ENCODE peak calls at places on chromosome 3, in ten cellular contexts. N is HCT116, X is endothelial cell of umbilical vein, Z is A549, R is lower leg skin, M is adrenal gland, A is gastrocnemius medialis, D is right lobe of liver, C is tibial nerve, B is sigmoid colon. K is an unnamed sample.

GRCh38 chr3:138397983-138398382 is 36.4 kb upstream of the ESYT3 start:
- DNase-seq in N (no peak), X (no peak), Z (no peak), R (no peak), M (no peak), A (no peak), D (no peak), C (no peak), B (no peak), K (no peak)

GRCh38 chr3:182683335-182684257 is 109.7 kb upstream of the ATP11B start:
- DNase-seq in N (peak), X (peak), Z (peak), R (peak), M (peak), A (peak), D (no peak), C (peak), B (no peak), K (peak)

GRCh38 chr3:80496452-80496851 is 728.7 kb upstream of the ROBO1 start:
- DNase-seq in N (no peak), X (no peak), Z (no peak), R (no peak), M (no peak), A (no peak), D (no peak), C (no peak), B (no peak), K (no peak)

GRCh38 chr3:149970716-149971402 is at the start of gene PFN2:
- DNase-seq in N (peak), X (peak), Z (peak), R (no peak), M (peak), A (peak), D (peak), C (peak), B (peak), K (peak)

GRCh38 chr3:32460031-32460749 is 42.5 kb downstream of the CMTM6 start:
- DNase-seq in N (no peak), X (peak), Z (no peak), R (no peak), M (no peak), A (no peak), D (no peak), C (no peak), B (no peak), K (no peak)

GRCh38 chr3:104198136-104198535 is 1168.6 kb upstream of the ALCAM start:
- DNase-seq in N (no peak), X (no peak), Z (no peak), R (no peak), M (no peak), A (no peak), D (no peak), C (no peak), B (no peak), K (no peak)

GRCh38 chr3:52430416-52430810 is 14.5 kb downstream of the SEMA3G start:
- DNase-seq in N (no peak), X (no peak), Z (no peak), R (no peak), M (peak), A (peak), D (no peak), C (no peak), B (peak), K (no peak)

GRCh38 chr3:24237971-24238767 is 256.5 kb downstream of the THRB start:
- DNase-seq in N (peak), X (peak), Z (peak), R (peak), M (peak), A (peak), D (no peak), C (no peak), B (no peak), K (peak)

GRCh38 chr3:181700168-181701087 is 11.3 kb upstream of the SOX2 start:
- DNase-seq in N (peak), X (peak), Z (peak), R (no peak), M (peak), A (no peak), D (no peak), C (no peak), B (no peak), K (peak)

GRCh38 chr3:133362539-133362938 is 37.3 kb upstream of the BFSP2 start:
- DNase-seq in N (no peak), X (no peak), Z (no peak), R (no peak), M (no peak), A (no peak), D (no peak), C (no peak), B (no peak), K (no peak)
- TF ChIP-seq POLR2A in N (no peak), X (no peak), Z (no peak), R (no peak), M (no peak), A (no peak), D (no peak), C (no peak), B (no peak), K (no peak)

DNA sequence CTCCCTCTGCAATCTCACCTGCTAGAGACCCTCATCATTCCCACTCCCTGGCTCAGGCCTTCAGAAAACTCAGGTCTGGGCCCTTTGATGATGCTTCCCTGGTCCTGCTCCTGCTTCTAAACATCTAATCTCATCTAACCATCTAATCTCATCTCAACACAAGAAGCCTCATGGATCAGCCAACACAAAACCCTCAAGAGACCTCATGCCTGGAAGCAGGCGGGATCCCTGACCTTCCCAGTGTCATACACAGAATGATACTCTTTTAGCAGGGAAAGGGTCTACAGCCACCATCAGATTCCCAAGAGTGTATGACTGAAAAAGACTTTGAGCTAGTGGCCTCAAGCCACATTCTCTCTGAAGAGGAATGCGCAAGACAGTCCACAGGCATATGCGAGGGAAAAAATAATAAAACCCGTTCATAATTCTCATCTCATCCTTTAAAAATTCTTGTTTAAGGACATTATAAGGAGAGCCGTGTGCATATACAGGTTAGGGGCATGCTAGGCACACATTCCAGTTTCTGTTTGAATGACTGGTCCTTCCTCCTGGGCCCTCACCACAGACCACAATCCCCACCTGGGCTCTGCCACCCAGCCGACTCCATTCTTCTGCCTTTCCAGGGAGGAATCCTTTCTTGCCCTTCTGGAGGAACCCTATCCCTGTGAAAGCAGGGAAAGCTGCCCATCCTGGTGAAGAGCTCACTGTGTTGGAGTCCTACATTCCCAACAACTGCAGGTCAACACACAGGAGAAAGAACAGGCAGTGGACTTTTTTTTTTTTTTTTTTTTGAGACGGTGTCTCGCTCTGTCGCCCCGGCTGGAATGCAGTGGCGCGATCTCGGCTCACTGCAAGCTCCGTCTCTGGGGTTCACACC is 2.2 kb downstream of the ZXDC start:
- DNase-seq in N (no peak), X (no peak), Z (no peak), R (no peak), M (peak), A (no peak), D (peak), C (no peak), B (no peak), K (no peak)
- TF ChIP-seq POLR2A in N (no peak), X (no peak), Z (no peak), R (no peak), M (no peak), A (no peak), D (no peak), C (no peak), B (no peak), K (no peak)

GRCh38 chr3:128648402-128648801 is 2.2 kb downstream of the RPN1 start:
- DNase-seq in N (no peak), X (no peak), Z (no peak), R (no peak), M (no peak), A (no peak), D (no peak), C (no peak), B (no peak), K (no peak)

GRCh38 chr3:128649264-128649663 is 1.4 kb downstream of the RPN1 start:
- DNase-seq in N (no peak), X (peak), Z (no peak), R (no peak), M (no peak), A (no peak), D (no peak), C (no peak), B (peak), K (no peak)

GRCh38 chr3:128647307-128647706 is 3.3 kb downstream of the RPN1 start:
- DNase-seq in N (no peak), X (no peak), Z (no peak), R (no peak), M (no peak), A (no peak), D (no peak), C (no peak), B (no peak), K (no peak)

DNA sequence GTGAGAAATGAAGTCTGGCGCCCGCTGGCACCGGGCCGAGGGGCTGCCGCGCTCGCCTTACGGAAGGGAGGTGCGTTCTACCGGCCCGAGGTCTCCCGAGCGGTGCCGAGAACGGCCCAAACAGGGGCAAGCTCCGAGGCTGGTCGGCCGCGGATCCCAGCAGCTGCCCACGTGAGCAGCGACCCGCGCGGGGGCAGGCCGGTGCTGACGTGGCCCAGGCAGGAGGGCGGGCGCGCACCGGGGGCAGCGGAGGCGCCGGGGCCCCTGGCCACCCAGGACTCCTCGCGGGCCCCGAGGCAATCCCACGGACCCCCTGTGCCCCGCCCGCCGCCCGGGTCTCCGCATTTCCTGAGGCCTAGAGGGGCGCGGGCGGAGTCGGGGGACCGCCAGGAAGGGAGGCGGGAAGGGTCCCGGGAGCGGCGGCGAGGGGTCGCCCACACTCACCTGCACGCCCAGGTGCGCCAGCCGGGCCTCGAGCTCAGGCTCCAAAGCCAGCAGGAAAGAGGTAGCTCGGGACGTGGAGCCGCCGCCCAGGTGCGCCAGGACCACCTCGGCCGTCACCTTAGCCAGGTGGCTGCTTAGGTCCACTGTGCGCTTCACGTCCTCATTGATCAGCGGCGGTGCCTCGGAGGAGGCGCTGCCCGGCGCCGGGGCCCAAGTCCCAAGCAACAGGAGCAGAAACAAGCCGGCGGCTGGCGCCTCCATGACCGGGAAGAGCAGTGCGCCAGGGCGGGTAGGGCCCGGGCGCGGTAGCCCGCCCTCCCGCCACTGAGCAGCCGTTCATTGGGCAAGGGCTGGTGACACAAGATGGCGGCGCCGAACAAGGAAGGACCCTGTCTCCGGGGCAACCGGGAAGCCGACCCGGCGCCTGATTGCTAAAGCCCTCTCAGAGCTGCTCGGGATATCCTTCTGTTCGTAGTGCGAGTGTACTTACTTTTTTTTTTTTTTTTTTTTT is at the start of gene RPN1:
- DNase-seq in N (peak), X (peak), Z (peak), R (peak), M (peak), A (peak), D (peak), C (peak), B (peak), K (peak)
- TF ChIP-seq POLR2A in N (peak), X (peak), Z (peak), R (no peak), M (peak), A (peak), D (peak), C (peak), B (peak), K (peak)

DNA sequence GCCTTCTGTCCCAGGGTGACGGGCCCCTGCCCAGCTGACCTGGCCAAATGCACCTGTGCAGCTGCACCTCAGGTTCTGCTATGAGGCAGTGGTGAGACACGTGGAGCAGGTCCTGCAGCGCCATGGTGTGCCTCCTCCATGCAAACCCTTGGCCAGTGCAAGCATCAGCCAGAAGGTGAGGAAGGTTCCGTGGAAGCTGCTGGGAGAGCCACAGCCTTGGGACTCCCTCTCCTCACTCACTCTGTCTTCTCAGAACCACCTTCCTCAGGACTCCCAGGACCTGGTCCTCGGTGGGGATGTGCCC is 31.6 kb downstream of the PTPN23 start:
- DNase-seq in N (no peak), X (no peak), Z (no peak), R (no peak), M (no peak), A (no peak), D (no peak), C (no peak), B (no peak), K (no peak)
- TF ChIP-seq POLR2A in N (no peak), X (no peak), Z (no peak), R (no peak), M (no peak), A (no peak), D (no peak), C (no peak), B (no peak), K (no peak)

GRCh38 chr3:11154953-11155325 is 646 bp downstream of the HRH1 start:
- DNase-seq in N (no peak), X (no peak), Z (no peak), R (no peak), M (no peak), A (no peak), D (no peak), C (no peak), B (no peak), K (no peak)
- TF ChIP-seq POLR2A in N (no peak), X (no peak), Z (no peak), R (no peak), M (no peak), A (no peak), D (no peak), C (no peak), B (no peak), K (no peak)

GRCh38 chr3:130088061-130088460 is 6.4 kb downstream of the ALG1L2 start:
- DNase-seq in N (no peak), X (no peak), Z (no peak), R (no peak), M (no peak), A (no peak), D (no peak), C (no peak), B (peak), K (no peak)
- TF ChIP-seq POLR2A in N (no peak), X (no peak), Z (no peak), R (no peak), M (no peak), A (no peak), D (no peak), C (no peak), B (no peak), K (no peak)

GRCh38 chr3:71583569-71584215 is at the start of gene FOXP1:
- DNase-seq in N (peak), X (peak), Z (no peak), R (peak), M (peak), A (peak), D (peak), C (peak), B (peak), K (peak)
- TF ChIP-seq POLR2A in N (no peak), X (no peak), Z (peak), R (no peak), M (peak), A (peak), D (peak), C (peak), B (peak), K (peak)

GRCh38 chr3:46565607-46566039 is 479 bp downstream of the LRRC2 start:
- DNase-seq in N (no peak), X (peak), Z (no peak), R (peak), M (no peak), A (peak), D (peak), C (no peak), B (no peak), K (no peak)
- TF ChIP-seq POLR2A in N (no peak), X (no peak), Z (no peak), R (no peak), M (no peak), A (no peak), D (no peak), C (no peak), B (no peak), K (no peak)